ENCODE peak calls at places on chromosomes 2 and 18, in eight cellular contexts. B is WTC11; W is ureter; R is HAP-1; A is GM06990; K is sigmoid colon; L is effector memory CD8-positive, alpha-beta T cell; P is activated T-cell treated with anti-CD3 and anti-CD28 coated beads, Interleukin-2, amount 50 U/mL, for 48 hours. J is an unnamed sample.
A peak's percentile ranks its signal among the peaks of the same experiment; 100 is the strongest.

GRCh38 chr18:46711444-46711863 is 45.4 kb downstream of the ST8SIA5 start:
- DNase-seq in L (no peak), W (no peak), R (no peak), K (no peak), A (peak; percentile 38), B (no peak), P (no peak), J (no peak)

GRCh38 chr2:226849349-226849748 is 13.5 kb downstream of the RHBDD1 start:
- DNase-seq in K (no peak), L (no peak), A (no peak), B (peak; percentile 17), W (no peak), R (no peak), P (no peak), J (no peak)

GRCh38 chr2:197311521-197312033 is 997 bp upstream of the ANKRD44 start:
- DNase-seq in W (no peak), R (no peak), B (no peak), K (no peak), P (no peak), L (no peak), A (no peak), J (no peak)

GRCh38 chr18:68997845-68998244 is 200.0 kb downstream of the CCDC102B start:
- DNase-seq in R (no peak), A (no peak), L (no peak), K (no peak), W (no peak), B (no peak), P (no peak), J (no peak)

GRCh38 chr2:8481463-8482009 is 200.3 kb upstream of the ID2 start:
- DNase-seq in B (no peak), A (peak; percentile 81), W (no peak), P (peak; percentile 69), R (no peak), L (no peak), K (no peak), J (no peak)

GRCh38 chr2:143336719-143337210 is 207.5 kb downstream of the ARHGAP15 start:
- DNase-seq in B (no peak), A (no peak), R (no peak), L (no peak), P (no peak), W (no peak), K (no peak), J (no peak)

GRCh38 chr2:38483773-38484501 is 106.9 kb upstream of the ATL2 start:
- DNase-seq in K (no peak), W (no peak), L (no peak), B (no peak), R (no peak), A (no peak), P (no peak), J (no peak)

GRCh38 chr2:85309699-85310321 is 18.0 kb downstream of the TGOLN2 start:
- DNase-seq in K (no peak), B (no peak), A (no peak), W (no peak), P (no peak), R (no peak), L (no peak), J (no peak)

GRCh38 chr18:30113454-30113853 is 929.1 kb downstream of the DSC3 start:
- DNase-seq in W (no peak), L (no peak), A (no peak), P (no peak), K (no peak), B (no peak), R (no peak), J (no peak)

GRCh38 chr2:120858764-120859525 is 123.3 kb downstream of the GLI2 start:
- DNase-seq in B (no peak), W (no peak), K (peak; percentile 48), L (no peak), A (no peak), R (no peak), P (no peak), J (no peak)

GRCh38 chr2:44131177-44131576 is 37.5 kb upstream of the PPM1B start:
- DNase-seq in W (no peak), L (no peak), P (no peak), B (no peak), K (no peak), A (no peak), R (no peak), J (no peak)

GRCh38 chr2:27087823-27088410 is 1.3 kb downstream of the KHK start:
- DNase-seq in A (no peak), W (no peak), P (no peak), L (no peak), R (no peak), K (no peak), B (no peak), J (no peak)

GRCh38 chr2:27069436-27069835 is 2.0 kb downstream of the OST4 start:
- DNase-seq in L (no peak), W (no peak), A (no peak), P (no peak), R (no peak), K (peak; percentile 48), B (no peak), J (no peak)

GRCh38 chr2:196653843-196654242 is 14.3 kb downstream of the CCDC150 start:
- DNase-seq in A (no peak), P (no peak), R (no peak), W (no peak), K (no peak), B (no peak), L (no peak), J (no peak)

GRCh38 chr2:19367346-19367745 is 8.9 kb upstream of the OSR1 start:
- DNase-seq in A (no peak), L (no peak), W (no peak), K (no peak), B (no peak), P (no peak), R (no peak), J (no peak)

GRCh38 chr2:73291093-73291460 is 2.3 kb downstream of the EGR4 start:
- DNase-seq in P (peak; percentile 74), B (peak; percentile 81), W (no peak), A (peak; percentile 68), R (peak; percentile 79), K (no peak), L (peak; percentile 45), J (no peak)

GRCh38 chr18:62374410-62374965 is 49.4 kb downstream of the TNFRSF11A start:
- DNase-seq in K (no peak), B (no peak), R (peak; percentile 60), P (no peak), L (no peak), W (no peak), A (no peak), J (no peak)

GRCh38 chr2:85277416-85278158 is 50.2 kb downstream of the TGOLN2 start:
- DNase-seq in K (peak; percentile 75), L (no peak), A (no peak), W (peak; percentile 59), B (no peak), P (no peak), R (no peak), J (no peak)